ENCODE peak calls at places on chromosome 21, in seven cellular contexts. One of them, this sample, is unnamed.

GRCh38 chr21:22813201-22813600 is 1815.0 kb downstream of the NCAM2 start:
- DNase-seq in astrocyte of the spinal cord: no peak
- DNase-seq in mucosa of descending colon: no peak
- DNase-seq in K562: no peak
- DNase-seq in IMR-90: no peak
- DNase-seq in HCT116: no peak
- DNase-seq in adrenal gland: no peak
- DNase-seq in this sample: no peak

GRCh38 chr21:14762734-14763694 is 216.9 kb upstream of the SAMSN1 start:
- DNase-seq in K562: peak
- DNase-seq in astrocyte of the spinal cord: no peak
- DNase-seq in adrenal gland: no peak
- DNase-seq in IMR-90: no peak
- DNase-seq in mucosa of descending colon: no peak
- DNase-seq in HCT116: no peak
- DNase-seq in this sample: no peak

GRCh38 chr21:31455506-31455905 is 111.4 kb upstream of the TIAM1 start:
- DNase-seq in K562: no peak
- DNase-seq in HCT116: no peak
- DNase-seq in astrocyte of the spinal cord: no peak
- DNase-seq in mucosa of descending colon: no peak
- DNase-seq in IMR-90: no peak
- DNase-seq in adrenal gland: no peak
- DNase-seq in this sample: no peak

GRCh38 chr21:31078796-31079195 is 40.5 kb upstream of the KRTAP19-8 start:
- DNase-seq in mucosa of descending colon: no peak
- DNase-seq in IMR-90: no peak
- DNase-seq in HCT116: no peak
- DNase-seq in adrenal gland: no peak
- DNase-seq in K562: no peak
- DNase-seq in astrocyte of the spinal cord: no peak
- DNase-seq in this sample: no peak

GRCh38 chr21:35226960-35227741 is 178.0 kb upstream of the RUNX1 start:
- DNase-seq in IMR-90: no peak
- DNase-seq in adrenal gland: no peak
- DNase-seq in HCT116: no peak
- DNase-seq in astrocyte of the spinal cord: no peak
- DNase-seq in K562: no peak
- DNase-seq in mucosa of descending colon: no peak
- DNase-seq in this sample: no peak

GRCh38 chr21:29078884-29079765 is 5.7 kb upstream of the CCT8 start:
- DNase-seq in adrenal gland: peak
- DNase-seq in IMR-90: no peak
- DNase-seq in mucosa of descending colon: no peak
- DNase-seq in K562: no peak
- DNase-seq in astrocyte of the spinal cord: peak
- DNase-seq in HCT116: no peak
- DNase-seq in this sample: no peak

GRCh38 chr21:33268736-33269441 is 2.7 kb downstream of the IL10RB start:
- DNase-seq in K562: no peak
- DNase-seq in HCT116: peak
- DNase-seq in mucosa of descending colon: peak
- DNase-seq in astrocyte of the spinal cord: no peak
- DNase-seq in IMR-90: no peak
- DNase-seq in adrenal gland: no peak
- DNase-seq in this sample: no peak

GRCh38 chr21:32392299-32392879 is 423 bp downstream of the URB1 start:
- DNase-seq in adrenal gland: no peak
- DNase-seq in astrocyte of the spinal cord: peak
- DNase-seq in IMR-90: no peak
- DNase-seq in HCT116: no peak
- DNase-seq in K562: no peak
- DNase-seq in mucosa of descending colon: no peak
- DNase-seq in this sample: no peak

GRCh38 chr21:35258521-35258920 is 209.4 kb upstream of the RUNX1 start:
- DNase-seq in K562: no peak
- DNase-seq in adrenal gland: no peak
- DNase-seq in mucosa of descending colon: no peak
- DNase-seq in IMR-90: no peak
- DNase-seq in HCT116: no peak
- DNase-seq in astrocyte of the spinal cord: no peak
- DNase-seq in this sample: no peak

GRCh38 chr21:38913120-38913975 is 107.6 kb downstream of the ETS2 start:
- DNase-seq in IMR-90: peak
- DNase-seq in K562: peak
- DNase-seq in mucosa of descending colon: peak
- DNase-seq in astrocyte of the spinal cord: peak
- DNase-seq in adrenal gland: peak
- DNase-seq in HCT116: peak
- DNase-seq in this sample: no peak

GRCh38 chr21:27083144-27083543 is 116.3 kb upstream of the ADAMTS5 start:
- DNase-seq in astrocyte of the spinal cord: no peak
- DNase-seq in IMR-90: no peak
- DNase-seq in K562: no peak
- DNase-seq in HCT116: no peak
- DNase-seq in mucosa of descending colon: no peak
- DNase-seq in adrenal gland: no peak
- DNase-seq in this sample: no peak

GRCh38 chr21:29434081-29434480 is 135.4 kb downstream of the BACH1 start:
- DNase-seq in astrocyte of the spinal cord: peak
- DNase-seq in adrenal gland: no peak
- DNase-seq in K562: no peak
- DNase-seq in IMR-90: no peak
- DNase-seq in mucosa of descending colon: no peak
- DNase-seq in HCT116: no peak
- DNase-seq in this sample: no peak

GRCh38 chr21:35637431-35637830 is 422.9 kb downstream of the SETD4 start:
- DNase-seq in IMR-90: peak
- DNase-seq in mucosa of descending colon: no peak
- DNase-seq in adrenal gland: peak
- DNase-seq in HCT116: no peak
- DNase-seq in K562: no peak
- DNase-seq in astrocyte of the spinal cord: peak
- DNase-seq in this sample: no peak

GRCh38 chr21:35227774-35228173 is 178.7 kb upstream of the RUNX1 start:
- DNase-seq in adrenal gland: no peak
- DNase-seq in K562: no peak
- DNase-seq in IMR-90: no peak
- DNase-seq in astrocyte of the spinal cord: no peak
- DNase-seq in HCT116: no peak
- DNase-seq in mucosa of descending colon: no peak
- DNase-seq in this sample: no peak

GRCh38 chr21:34351786-34352241 is 12.0 kb upstream of the KCNE2 start:
- DNase-seq in astrocyte of the spinal cord: peak
- DNase-seq in HCT116: peak
- DNase-seq in adrenal gland: peak
- DNase-seq in K562: peak
- DNase-seq in mucosa of descending colon: peak
- DNase-seq in IMR-90: peak
- DNase-seq in this sample: no peak

GRCh38 chr21:41726970-41727783 is 39.7 kb downstream of the RIPK4 start:
- DNase-seq in HCT116: peak
- DNase-seq in astrocyte of the spinal cord: peak
- DNase-seq in K562: no peak
- DNase-seq in mucosa of descending colon: peak
- DNase-seq in IMR-90: peak
- DNase-seq in adrenal gland: peak
- DNase-seq in this sample: no peak

GRCh38 chr21:41729701-41730368 is 37.0 kb downstream of the RIPK4 start:
- DNase-seq in K562: no peak
- DNase-seq in mucosa of descending colon: no peak
- DNase-seq in IMR-90: no peak
- DNase-seq in adrenal gland: no peak
- DNase-seq in astrocyte of the spinal cord: no peak
- DNase-seq in HCT116: no peak
- DNase-seq in this sample: no peak

GRCh38 chr21:41726058-41726558 is 40.7 kb downstream of the RIPK4 start:
- DNase-seq in IMR-90: no peak
- DNase-seq in mucosa of descending colon: peak
- DNase-seq in HCT116: no peak
- DNase-seq in adrenal gland: no peak
- DNase-seq in astrocyte of the spinal cord: no peak
- DNase-seq in K562: no peak
- DNase-seq in this sample: no peak

GRCh38 chr21:41726630-41726969 is 40.3 kb downstream of the RIPK4 start:
- DNase-seq in astrocyte of the spinal cord: no peak
- DNase-seq in HCT116: no peak
- DNase-seq in adrenal gland: no peak
- DNase-seq in mucosa of descending colon: no peak
- DNase-seq in IMR-90: no peak
- DNase-seq in K562: no peak
- DNase-seq in this sample: no peak

DNA sequence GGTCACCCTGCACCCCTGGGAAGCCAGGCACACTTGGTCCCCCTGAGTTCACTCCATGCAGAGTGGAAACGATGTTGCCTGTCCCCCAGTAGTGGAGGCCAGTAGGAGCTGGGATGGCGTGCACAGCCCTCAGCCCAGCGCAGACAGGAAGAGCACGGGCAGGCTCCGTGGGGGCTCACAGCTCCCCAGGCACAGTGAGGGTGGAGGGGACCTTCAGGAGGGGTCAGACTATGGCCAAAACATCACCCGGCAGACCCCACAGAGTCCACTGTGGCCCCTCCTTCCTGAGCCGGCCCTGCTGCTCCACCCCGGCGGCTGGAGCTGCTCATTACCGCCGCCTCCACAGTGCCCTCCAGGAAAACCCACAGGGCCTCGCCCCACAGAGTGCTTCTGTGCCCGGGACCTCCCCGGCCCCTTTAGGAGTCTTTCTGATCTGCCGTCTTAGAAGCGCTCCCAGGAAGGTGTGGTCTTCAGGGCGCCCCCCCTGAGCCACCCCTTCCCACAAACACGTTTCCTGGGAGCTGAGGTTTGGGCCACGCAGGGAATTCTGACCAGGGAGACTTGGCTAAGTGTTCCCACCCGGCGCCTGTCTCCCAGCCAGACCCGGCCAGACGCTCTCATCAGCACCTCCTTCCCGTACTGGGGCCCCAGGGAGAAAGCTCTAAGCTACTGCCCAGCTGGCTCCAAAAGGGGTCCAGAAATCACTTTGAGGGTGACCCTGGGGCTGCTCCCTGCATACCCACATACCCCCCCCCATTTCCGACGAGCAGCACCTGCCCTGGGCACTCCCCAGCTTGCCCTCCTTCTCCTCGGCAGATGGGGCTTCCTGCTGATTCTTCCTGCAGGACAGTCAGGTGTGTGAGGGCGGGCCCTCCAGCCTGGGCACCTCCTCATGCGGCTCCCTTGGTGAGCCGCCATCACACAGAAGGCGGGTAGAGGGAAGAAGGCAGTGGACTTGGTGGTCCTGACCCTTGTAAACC is 38.8 kb downstream of the RIPK4 start:
- DNase-seq in K562: no peak
- DNase-seq in mucosa of descending colon: no peak
- DNase-seq in adrenal gland: no peak
- DNase-seq in HCT116: no peak
- DNase-seq in astrocyte of the spinal cord: no peak
- DNase-seq in IMR-90: no peak
- DNase-seq in this sample: no peak
- TF ChIP-seq CTCF in K562: no peak
- TF ChIP-seq CTCF in mucosa of descending colon: no peak
- TF ChIP-seq CTCF in adrenal gland: no peak
- TF ChIP-seq CTCF in HCT116: no peak
- TF ChIP-seq CTCF in astrocyte of the spinal cord: no peak
- TF ChIP-seq CTCF in IMR-90: no peak
- TF ChIP-seq CTCF in this sample: no peak

DNA sequence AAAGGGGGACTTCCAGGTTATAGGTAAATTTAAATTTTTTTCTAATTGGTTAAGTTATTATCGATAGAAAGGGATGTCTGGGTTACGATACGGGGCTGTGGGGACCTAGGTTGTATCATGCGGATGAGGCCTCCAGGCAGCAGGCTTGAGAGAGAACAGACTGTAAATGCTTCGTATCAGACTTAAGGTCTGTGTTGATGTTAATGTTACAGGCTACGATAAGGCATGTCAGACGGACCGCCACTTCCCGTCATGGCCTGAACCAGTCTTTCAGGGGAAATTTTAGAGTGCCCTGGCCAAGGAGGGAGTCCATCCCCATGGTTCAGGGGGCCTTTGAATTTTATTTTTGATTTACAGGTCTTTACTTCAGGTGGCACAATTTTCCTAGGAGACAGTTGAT is 16.7 kb downstream of the ABCG1 start:
- DNase-seq in IMR-90: no peak
- DNase-seq in HCT116: no peak
- DNase-seq in K562: peak
- DNase-seq in adrenal gland: peak
- DNase-seq in mucosa of descending colon: peak
- DNase-seq in astrocyte of the spinal cord: no peak
- DNase-seq in this sample: no peak
- H3K4me3 ChIP-seq in IMR-90: no peak
- H3K4me3 ChIP-seq in HCT116: no peak
- H3K4me3 ChIP-seq in K562: no peak
- H3K4me3 ChIP-seq in adrenal gland: no peak
- H3K4me3 ChIP-seq in mucosa of descending colon: no peak
- H3K4me3 ChIP-seq in astrocyte of the spinal cord: no peak
- H3K4me3 ChIP-seq in this sample: no peak

DNA sequence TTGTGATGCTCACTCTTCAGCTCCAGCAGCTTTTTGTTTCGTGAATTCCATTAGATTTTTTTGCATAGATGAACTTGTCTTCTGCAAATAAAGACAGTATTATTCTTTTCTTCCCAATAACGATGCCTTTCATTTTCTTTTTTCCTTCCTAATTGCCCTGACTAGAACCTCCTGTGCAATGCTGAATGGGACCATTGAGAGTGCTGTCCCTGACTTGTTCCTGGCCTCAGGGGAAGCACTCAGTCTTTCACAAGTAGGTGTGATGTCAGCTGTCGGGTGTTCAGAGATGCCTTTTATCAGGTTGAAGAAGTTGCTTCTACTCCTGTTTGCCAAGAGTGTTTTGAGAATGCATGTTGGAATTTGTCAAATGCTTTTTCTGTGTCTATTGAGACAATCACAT is 64.3 kb upstream of the ADARB1 start:
- DNase-seq in IMR-90: no peak
- DNase-seq in mucosa of descending colon: no peak
- DNase-seq in K562: no peak
- DNase-seq in adrenal gland: no peak
- DNase-seq in astrocyte of the spinal cord: no peak
- DNase-seq in HCT116: no peak
- DNase-seq in this sample: no peak
- TF ChIP-seq CTCF in IMR-90: no peak
- TF ChIP-seq CTCF in mucosa of descending colon: no peak
- TF ChIP-seq CTCF in K562: no peak
- TF ChIP-seq CTCF in adrenal gland: no peak
- TF ChIP-seq CTCF in astrocyte of the spinal cord: no peak
- TF ChIP-seq CTCF in HCT116: no peak
- TF ChIP-seq CTCF in this sample: no peak

DNA sequence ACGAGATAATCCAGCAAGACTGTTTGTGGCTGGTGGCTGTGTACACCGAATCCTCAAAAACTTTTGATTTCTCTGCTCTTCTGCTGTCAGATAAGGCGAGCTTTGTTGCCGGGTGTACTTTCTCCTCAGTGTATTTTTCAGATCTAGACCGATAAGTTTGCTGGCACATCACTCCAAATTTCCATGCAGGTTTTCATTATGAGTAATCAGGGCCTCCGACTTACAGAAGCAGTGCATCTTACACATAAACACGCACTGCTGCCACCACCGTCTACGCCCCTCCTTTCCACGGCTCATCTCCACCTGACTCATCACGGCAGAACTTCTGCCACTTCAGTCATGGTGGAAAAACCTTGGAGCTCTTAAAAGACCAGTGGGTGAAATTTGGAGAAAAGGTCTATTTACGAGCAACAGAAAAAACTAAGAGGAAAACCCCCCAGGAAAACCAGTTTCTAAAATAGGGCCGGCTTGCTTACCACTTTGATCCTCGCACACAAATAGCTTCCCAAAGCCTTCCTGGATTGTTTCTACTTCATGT is 7.7 kb downstream of the ZBTB21 start:
- DNase-seq in IMR-90: peak
- DNase-seq in mucosa of descending colon: no peak
- DNase-seq in adrenal gland: peak
- DNase-seq in HCT116: no peak
- DNase-seq in K562: no peak
- DNase-seq in astrocyte of the spinal cord: peak
- DNase-seq in this sample: peak
- H3K4me3 ChIP-seq in IMR-90: no peak
- H3K4me3 ChIP-seq in mucosa of descending colon: no peak
- H3K4me3 ChIP-seq in adrenal gland: no peak
- H3K4me3 ChIP-seq in HCT116: no peak
- H3K4me3 ChIP-seq in K562: no peak
- H3K4me3 ChIP-seq in astrocyte of the spinal cord: no peak
- H3K4me3 ChIP-seq in this sample: no peak